ENCODE peak calls at places on chromosomes 4 and X, in nine cellular contexts. D is GM20000; M is fibroblast of villous mesenchyme; Y is heart right ventricle; N is CD8-positive, alpha-beta T cell; G is Calu3; J is psoas muscle; K is HFFc6; H is B cell. P is an unnamed sample.

GRCh38 chr4:53702334-53703266 is 111.3 kb upstream of the LNX1 start:
- DNase-seq in D (peak; percentile 36), M (peak; percentile 92), Y (peak; percentile 87), N (no peak), G (peak; percentile 39), J (peak; percentile 89), K (peak; percentile 52), H (peak; percentile 43), P (peak; percentile 21)

GRCh38 chrX:107445146-107445545 is 4.3 kb upstream of the FRMPD3 start:
- DNase-seq in D (no peak), M (no peak), Y (no peak), N (no peak), G (no peak), J (no peak), K (no peak), H (no peak), P (no peak)

GRCh38 chr4:81792521-81792920 is 320.8 kb upstream of the RASGEF1B start:
- DNase-seq in D (no peak), M (no peak), Y (no peak), N (no peak), G (no peak), J (no peak), K (no peak), H (no peak), P (no peak)

GRCh38 chrX:14440109-14440508 is 89.2 kb upstream of the GLRA2 start:
- DNase-seq in D (no peak), M (no peak), Y (no peak), N (no peak), G (no peak), J (no peak), K (no peak), H (no peak), P (no peak)

GRCh38 chr4:158253350-158253980 is 43.2 kb downstream of the TMEM144 start:
- DNase-seq in D (peak; percentile 40), M (peak; percentile 59), Y (no peak), N (peak; percentile 23), G (peak; percentile 50), J (no peak), K (peak; percentile 65), H (peak; percentile 41), P (peak; percentile 33)

GRCh38 chrX:141924293-141924692 is 20.6 kb downstream of the MAGEC1 start:
- DNase-seq in D (no peak), M (no peak), Y (no peak), N (no peak), G (no peak), J (no peak), K (no peak), H (no peak), P (no peak)

GRCh38 chr4:151641167-151641566 is 119.6 kb downstream of the GATB start:
- DNase-seq in D (no peak), M (peak; percentile 84), Y (no peak), N (no peak), G (no peak), J (no peak), K (peak; percentile 68), H (no peak), P (no peak)

GRCh38 chrX:72621619-72622485 is 49.2 kb upstream of the HDAC8 start:
- DNase-seq in D (peak; percentile 1), M (peak; percentile 18), Y (no peak), N (no peak), G (no peak), J (no peak), K (peak; percentile 55), H (no peak), P (no peak)

GRCh38 chrX:17629519-17629918 is 107.8 kb upstream of the SCML1 start:
- DNase-seq in D (no peak), M (no peak), Y (no peak), N (no peak), G (no peak), J (no peak), K (no peak), H (no peak), P (no peak)

GRCh38 chr4:7415927-7416686 is 18.6 kb downstream of the PSAPL1 start:
- DNase-seq in D (no peak), M (no peak), Y (no peak), N (no peak), G (no peak), J (no peak), K (no peak), H (no peak), P (no peak)

GRCh38 chr4:83704786-83705185 is 168.9 kb downstream of the GPAT3 start:
- DNase-seq in D (no peak), M (no peak), Y (no peak), N (no peak), G (no peak), J (no peak), K (no peak), H (no peak), P (no peak)

GRCh38 chr4:154559931-154560801 is 2.6 kb upstream of the FGB start:
- DNase-seq in D (no peak), M (no peak), Y (no peak), N (no peak), G (no peak), J (no peak), K (no peak), H (no peak), P (no peak)

GRCh38 chr4:174198396-174199179 is 84.9 kb downstream of the FBXO8 start:
- DNase-seq in D (no peak), M (peak; percentile 92), Y (no peak), N (no peak), G (no peak), J (no peak), K (peak; percentile 89), H (no peak), P (no peak)

GRCh38 chr4:88008133-88008621 is 742 bp downstream of the PKD2 start:
- DNase-seq in D (peak; percentile 72), M (peak; percentile 54), Y (peak; percentile 41), N (no peak), G (peak; percentile 27), J (peak; percentile 56), K (peak; percentile 28), H (peak; percentile 24), P (peak; percentile 76)

GRCh38 chrX:148823986-148824385 is 323.6 kb downstream of the AFF2 start:
- DNase-seq in D (no peak), M (no peak), Y (no peak), N (no peak), G (no peak), J (no peak), K (no peak), H (no peak), P (no peak)

GRCh38 chrX:23694606-23695005 is 27.3 kb downstream of the PRDX4 start:
- DNase-seq in D (peak; percentile 34), M (peak; percentile 56), Y (no peak), N (peak; percentile 33), G (peak; percentile 24), J (peak; percentile 62), K (peak; percentile 26), H (peak; percentile 63), P (peak; percentile 23)

GRCh38 chrX:154296731-154297130 is 1.1 kb downstream of the TKTL1 start:
- DNase-seq in D (no peak), M (no peak), Y (no peak), N (no peak), G (no peak), J (no peak), K (no peak), H (no peak), P (no peak)

GRCh38 chr4:8198906-8199593 is at the start of gene SH3TC1:
- DNase-seq in D (peak; percentile 91), M (peak; percentile 93), Y (peak; percentile 88), N (peak; percentile 59), G (peak; percentile 92), J (peak; percentile 90), K (peak; percentile 83), H (peak; percentile 78), P (peak; percentile 77)

GRCh38 chrX:133670394-133670793 is 255.1 kb upstream of the GPC4 start:
- DNase-seq in D (peak; percentile 4), M (peak; percentile 44), Y (no peak), N (no peak), G (peak; percentile 20), J (no peak), K (no peak), H (peak; percentile 24), P (no peak)

DNA sequence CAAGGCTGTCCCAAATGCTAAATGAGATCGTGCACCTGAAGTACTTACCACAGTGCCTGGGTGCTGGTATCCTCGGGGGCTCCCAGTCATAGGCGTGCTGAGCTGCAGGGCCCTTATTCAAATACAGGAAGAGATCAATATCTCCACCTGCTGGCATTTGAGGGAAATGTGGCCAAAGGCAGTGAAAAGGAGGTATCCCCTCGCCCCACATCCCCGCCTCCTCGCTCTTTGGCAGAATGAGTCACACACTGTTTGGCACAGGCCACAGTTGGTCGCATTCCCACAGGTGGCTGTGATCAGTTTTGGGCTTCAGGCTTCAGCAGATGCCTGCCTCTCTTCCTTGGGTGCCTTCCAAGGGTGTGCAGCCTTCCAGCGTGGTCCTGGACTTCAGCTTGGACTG is 28.4 kb downstream of the ZNF185 start:
- DNase-seq in D (peak; percentile 43), M (peak; percentile 49), Y (no peak), N (peak; percentile 46), G (peak; percentile 79), J (no peak), K (peak; percentile 56), H (peak; percentile 40), P (no peak)
- TF ChIP-seq CTCF in D (peak; percentile 35), M (peak; percentile 46), Y (peak; percentile 16), N (peak; percentile 20), G (peak; percentile 39), J (peak; percentile 27), K (peak; percentile 66), H (peak; percentile 47), P (peak; percentile 21)

GRCh38 chr4:62144431-62144830 is 944.3 kb downstream of the ADGRL3 start:
- DNase-seq in D (no peak), M (no peak), Y (no peak), N (no peak), G (no peak), J (no peak), K (no peak), H (no peak), P (no peak)
- TF ChIP-seq CTCF in D (no peak), M (no peak), Y (no peak), N (no peak), G (no peak), J (no peak), K (no peak), H (no peak), P (no peak)

GRCh38 chr4:59695355-59696053 is 1504.6 kb upstream of the ADGRL3 start:
- DNase-seq in D (no peak), M (no peak), Y (no peak), N (no peak), G (no peak), J (no peak), K (no peak), H (no peak), P (no peak)

DNA sequence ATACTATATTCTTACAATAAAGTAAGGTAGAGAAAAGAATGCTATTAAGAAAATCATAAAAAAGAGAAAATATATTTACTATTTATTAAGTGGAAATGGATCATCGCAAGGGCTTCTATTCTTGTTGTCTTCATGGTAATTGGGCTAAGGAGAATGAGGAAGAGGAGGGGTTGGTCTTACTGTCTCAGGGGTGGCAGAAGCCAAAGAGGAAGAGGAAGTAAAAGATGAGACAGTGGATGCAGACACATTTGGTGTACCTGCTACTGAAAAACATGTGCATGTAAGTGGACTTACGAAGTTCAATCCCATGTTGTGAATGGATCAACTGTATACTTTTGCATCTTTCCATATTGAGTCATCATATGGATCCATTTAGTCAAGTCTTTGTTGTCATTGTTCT is 1502.1 kb upstream of the ADGRL3 start:
- DNase-seq in D (no peak), M (no peak), Y (no peak), N (no peak), G (no peak), J (no peak), K (no peak), H (peak; percentile 4), P (no peak)
- TF ChIP-seq CTCF in D (no peak), M (no peak), Y (no peak), N (no peak), G (no peak), J (no peak), K (no peak), H (no peak), P (no peak)

GRCh38 chr4:71833175-71833900 is 49.5 kb upstream of the GC start:
- DNase-seq in D (no peak), M (no peak), Y (peak; percentile 9), N (no peak), G (peak; percentile 6), J (no peak), K (no peak), H (no peak), P (no peak)
- TF ChIP-seq CTCF in D (no peak), M (no peak), Y (no peak), N (no peak), G (no peak), J (no peak), K (no peak), H (no peak), P (no peak)